ENCODE peak calls at places on chromosomes 11 and 22, in four cellular contexts. B, G, V and E are unnamed samples.

GRCh38 chr11:104134760-104135159 is 29.2 kb downstream of the PDGFD start:
- DNase-seq in V (no peak), B (no peak), G (no peak), E (no peak)

GRCh38 chr11:125382211-125382807 is 113.8 kb downstream of the FEZ1 start:
- DNase-seq in B (no peak), G (no peak), V (no peak), E (no peak)

GRCh38 chr11:13939952-13940610 is 22.4 kb upstream of the SPON1 start:
- DNase-seq in B (no peak), G (no peak), V (no peak), E (no peak)

GRCh38 chr22:44947029-44947428 is 62.8 kb downstream of the PHF21B start:
- DNase-seq in G (no peak), B (no peak), V (no peak), E (no peak)

GRCh38 chr11:128235446-128235845 is 351.9 kb downstream of the ETS1 start:
- DNase-seq in V (no peak), G (no peak), B (no peak), E (no peak)

GRCh38 chr22:37981282-37982011 is 2.9 kb downstream of the SOX10 start:
- DNase-seq in G (no peak), B (no peak), V (no peak), E (no peak)

GRCh38 chr11:90884181-90884580 is 661.3 kb upstream of the CHORDC1 start:
- DNase-seq in B (no peak), V (no peak), G (no peak), E (no peak)

GRCh38 chr11:71449596-71449995 is 1.4 kb upstream of the DHCR7 start:
- DNase-seq in V (no peak), B (no peak), G (no peak), E (no peak)

GRCh38 chr22:35299217-35299716 is 427 bp upstream of the TOM1 start:
- DNase-seq in G (no peak), B (no peak), V (no peak), E (no peak)

GRCh38 chr11:124078591-124078990 is 36.7 kb upstream of the VWA5A start:
- DNase-seq in B (no peak), G (no peak), V (no peak), E (no peak)

GRCh38 chr11:132904566-132904965 is 627.7 kb downstream of the OPCML start:
- DNase-seq in G (no peak), B (no peak), V (no peak), E (no peak)

GRCh38 chr22:20509344-20510047 is 2.1 kb downstream of the MED15 start:
- DNase-seq in G (peak; percentile 84), V (no peak), B (no peak), E (no peak)

GRCh38 chr11:130407978-130408377 is 20.4 kb downstream of the ADAMTS8 start:
- DNase-seq in V (no peak), G (peak; percentile 39), B (no peak), E (no peak)

GRCh38 chr11:109747839-109748238 is 325.8 kb downstream of the C11orf87 start:
- DNase-seq in G (no peak), V (peak; percentile 9), B (no peak), E (peak; percentile 2)

DNA sequence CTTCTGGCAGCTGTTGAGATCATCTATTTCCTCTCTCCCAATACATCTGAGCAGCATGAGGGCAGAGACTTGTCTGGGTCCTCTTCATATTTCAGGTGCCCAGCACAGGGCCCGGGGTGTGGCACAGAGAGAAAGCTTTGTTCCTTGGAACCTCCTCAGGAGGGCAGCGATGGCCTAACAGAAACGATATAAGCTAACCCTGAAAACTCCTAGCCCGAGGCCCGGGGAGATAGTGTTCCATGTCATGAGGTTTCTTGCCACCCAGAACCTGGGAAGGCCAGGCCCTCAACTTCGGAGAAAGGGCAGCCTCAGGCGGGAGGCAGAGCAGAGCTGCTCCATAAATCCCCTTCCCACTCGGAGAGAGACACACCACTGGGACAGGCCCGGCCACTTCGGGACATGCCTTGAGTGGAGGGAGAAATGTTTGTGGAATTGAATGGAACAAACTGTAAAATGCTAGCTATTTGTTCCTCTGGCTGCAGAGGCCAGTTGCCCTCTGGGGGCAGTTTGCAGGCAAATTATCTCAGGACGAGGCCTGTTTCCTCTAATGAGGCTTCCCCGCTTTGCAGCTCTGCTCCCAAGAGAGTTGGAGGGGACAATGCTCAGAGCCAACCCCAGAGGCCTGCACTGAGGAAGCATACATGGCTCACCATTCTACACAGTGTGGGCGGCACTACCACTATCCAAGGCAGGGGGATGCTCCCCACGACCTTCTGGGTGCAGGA is 11.6 kb downstream of the ARRB1 start:
- DNase-seq in V (no peak), B (no peak), G (no peak), E (no peak)
- TF ChIP-seq CTCF in V (no peak), B (no peak), G (no peak), E (no peak)

GRCh38 chr11:69914286-69915150 is 95.3 kb upstream of the FGF3 start:
- DNase-seq in V (no peak), G (no peak), B (no peak), E (no peak)

GRCh38 chr11:69911310-69912160 is 92.3 kb upstream of the FGF3 start:
- DNase-seq in G (no peak), V (no peak), B (no peak), E (no peak)

GRCh38 chr11:69913591-69914285 is 94.5 kb upstream of the FGF3 start:
- DNase-seq in G (no peak), V (no peak), B (no peak), E (no peak)

GRCh38 chr11:69912161-69912910 is 93.1 kb upstream of the FGF3 start:
- DNase-seq in B (no peak), G (no peak), V (no peak), E (no peak)

DNA sequence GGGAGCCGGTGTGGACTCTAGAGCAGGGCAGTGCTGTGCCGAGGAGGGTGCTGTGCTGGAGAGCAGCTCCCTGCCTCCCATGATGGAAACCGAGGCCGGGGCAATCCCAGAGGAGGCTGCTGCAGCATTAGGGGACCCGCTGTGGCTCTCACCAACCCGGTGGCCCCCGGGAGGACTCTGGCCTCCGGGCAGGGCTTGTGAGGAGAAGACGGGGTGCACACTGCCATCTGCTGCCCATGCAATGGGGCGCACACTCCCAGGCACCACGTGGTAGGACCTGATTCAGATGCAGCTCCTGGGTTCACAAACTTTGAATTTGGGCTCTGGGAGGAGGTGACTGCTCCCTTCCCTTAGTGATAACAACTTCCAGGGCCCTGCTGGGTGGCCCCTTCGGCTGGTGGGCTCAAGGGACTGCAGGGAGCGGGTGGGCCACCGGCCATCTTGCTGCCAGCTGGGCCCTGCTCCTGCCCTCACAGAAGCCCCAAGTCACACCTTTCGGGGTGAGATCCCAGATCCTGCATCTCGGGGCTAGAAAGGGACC is 93.8 kb upstream of the FGF3 start:
- DNase-seq in B (no peak), G (no peak), V (no peak), E (no peak)
- TF ChIP-seq CTCF in B (peak; percentile 34), G (no peak), V (peak; percentile 47), E (peak; percentile 6)

DNA sequence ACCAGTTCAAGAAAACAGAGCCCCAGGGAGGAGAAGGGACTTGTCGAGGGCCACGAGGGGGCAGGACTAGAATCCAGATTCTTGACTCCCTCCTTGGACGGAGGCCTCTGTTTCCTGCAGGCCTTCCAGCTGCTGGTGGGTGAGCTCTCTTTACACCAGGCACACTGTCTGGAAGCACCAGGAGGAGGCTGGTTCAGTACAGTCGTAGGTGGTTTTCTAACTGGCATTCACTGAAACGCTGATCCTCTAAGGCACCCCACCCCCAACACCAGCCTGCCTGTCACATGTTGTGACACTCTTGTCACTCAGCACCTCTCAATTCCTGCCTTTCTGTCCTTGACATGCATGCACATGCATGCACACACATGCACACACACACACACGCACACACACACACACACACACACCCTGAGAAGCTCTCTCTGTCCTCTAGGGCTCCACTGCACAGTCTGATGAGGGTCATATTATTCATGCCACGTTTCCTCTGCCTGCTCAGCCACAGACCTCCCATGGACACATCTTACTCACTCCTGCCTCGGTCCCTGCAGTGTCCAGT is 751 bp downstream of the MS4A10 start:
- DNase-seq in B (no peak), V (no peak), G (no peak), E (no peak)
- TF ChIP-seq CTCF in B (no peak), V (no peak), G (no peak), E (no peak)

GRCh38 chr11:58742981-58743880 is 11.5 kb upstream of the GLYAT start:
- DNase-seq in G (no peak), V (no peak), B (no peak), E (no peak)
- TF ChIP-seq CTCF in G (no peak), V (peak; percentile 29), B (no peak), E (no peak)

GRCh38 chr11:6615046-6615445 is 3.0 kb upstream of the TAF10 start:
- DNase-seq in G (no peak), V (no peak), B (no peak), E (no peak)
- TF ChIP-seq CTCF in G (no peak), V (no peak), B (no peak), E (no peak)

DNA sequence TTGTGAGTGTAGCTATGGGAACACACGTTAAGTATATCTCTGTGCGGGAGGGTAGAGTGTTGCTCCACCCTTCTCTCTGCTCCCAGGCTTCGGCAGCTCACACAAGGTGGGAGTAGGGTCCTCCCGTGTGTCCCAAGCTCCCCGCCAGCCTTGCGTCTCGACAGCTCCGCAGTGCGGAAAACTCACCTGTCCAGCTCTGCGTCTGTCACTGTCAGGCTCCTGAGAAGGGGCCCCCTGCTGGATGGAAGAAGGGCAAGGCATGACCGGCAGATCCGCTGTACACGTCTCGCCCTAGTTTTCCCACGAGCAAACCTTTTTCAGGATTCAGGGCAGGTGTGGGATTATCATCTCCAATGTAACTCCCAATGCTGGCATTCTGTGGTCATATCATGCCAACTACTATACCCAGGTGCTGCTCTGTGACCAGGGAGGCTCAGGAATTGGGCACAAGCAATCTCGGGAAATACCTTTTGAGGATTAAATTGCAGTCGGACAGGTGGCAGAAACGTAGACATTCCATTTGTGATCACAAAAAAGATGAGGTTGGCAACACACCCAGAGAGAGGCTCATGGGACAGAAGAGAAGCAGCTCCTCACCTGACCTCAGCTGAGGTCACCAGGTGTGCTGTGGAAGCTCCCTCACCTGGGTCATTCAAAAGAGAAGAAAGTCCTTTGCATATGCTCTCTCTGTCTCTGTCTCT is 314.0 kb upstream of the B3GAT1 start:
- DNase-seq in V (no peak), B (no peak), G (no peak), E (no peak)
- TF ChIP-seq CTCF in V (no peak), B (peak; percentile 65), G (no peak), E (no peak)

DNA sequence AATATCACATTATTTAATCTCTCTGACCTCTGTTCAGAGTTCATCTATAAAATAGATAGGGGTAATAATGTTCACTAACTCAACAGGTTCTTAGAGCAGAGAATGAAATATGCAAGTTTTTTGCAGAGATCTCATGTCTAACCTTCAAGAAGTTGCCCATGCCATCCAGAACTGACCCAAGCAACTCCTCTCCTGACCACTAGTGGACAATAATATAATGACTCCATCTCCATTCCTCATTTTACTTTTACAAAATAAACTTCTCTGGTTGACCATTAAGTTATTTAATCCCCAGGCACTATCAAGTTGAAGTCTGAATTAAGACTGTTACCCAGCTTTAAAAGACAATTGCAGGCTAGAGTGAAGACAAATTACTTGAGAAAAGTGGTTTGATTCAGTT is 382.6 kb downstream of the KCNA4 start:
- DNase-seq in G (no peak), B (no peak), V (no peak), E (no peak)
- TF ChIP-seq CTCF in G (no peak), B (peak; percentile 40), V (no peak), E (no peak)

GRCh38 chr11:32616903-32617302 is 33.3 kb downstream of the EIF3M start:
- DNase-seq in G (no peak), V (no peak), B (no peak), E (no peak)
- TF ChIP-seq CTCF in G (no peak), V (no peak), B (no peak), E (no peak)